ENCODE peak calls at places on chromosomes 4 and X, in four cellular contexts. I is endodermal cell, L is AG09309, M is SW 1271. Q is an unnamed sample.

GRCh38 chr4:25908491-25908901 is 5.5 kb upstream of the SMIM20 start:
- DNase-seq in M (peak), I (no peak), L (peak), Q (peak)

GRCh38 chr4:78137538-78137937 is 80.4 kb downstream of the FRAS1 start:
- DNase-seq in M (no peak), I (no peak), L (no peak), Q (no peak)

GRCh38 chrX:55135171-55135570 is 46.4 kb downstream of the PAGE2 start:
- DNase-seq in M (no peak), I (peak), L (no peak), Q (peak)

GRCh38 chrX:133366735-133367134 is 48.6 kb downstream of the GPC4 start:
- DNase-seq in I (no peak), L (no peak), M (no peak), Q (no peak)

GRCh38 chr4:61489927-61490326 is 289.8 kb downstream of the ADGRL3 start:
- DNase-seq in M (no peak), I (no peak), L (no peak), Q (no peak)

GRCh38 chr4:8095956-8096689 is 62.5 kb downstream of the ABLIM2 start:
- DNase-seq in I (no peak), M (no peak), L (no peak), Q (peak)

GRCh38 chr4:97493815-97494518 is 649.3 kb downstream of the STPG2 start:
- DNase-seq in I (no peak), L (no peak), M (no peak), Q (peak)

GRCh38 chr4:13966241-13967195 is 339.0 kb upstream of the BOD1L1 start:
- DNase-seq in M (no peak), I (peak), L (peak), Q (peak)

GRCh38 chrX:44071847-44072545 is 98.8 kb upstream of the NDP start:
- DNase-seq in M (no peak), I (no peak), L (no peak), Q (peak)

GRCh38 chrX:38312436-38312835 is 14.9 kb downstream of the RPGR start:
- DNase-seq in L (peak), I (no peak), M (peak), Q (peak)

GRCh38 chr4:138049350-138049749 is 192.8 kb downstream of the SLC7A11 start:
- DNase-seq in I (no peak), M (no peak), L (no peak), Q (no peak)

GRCh38 chr4:157221895-157222763 is 1.6 kb downstream of the GRIA2 start:
- DNase-seq in M (no peak), L (no peak), I (peak), Q (no peak)

GRCh38 chrX:138255373-138255772 is 456.1 kb downstream of the FGF13 start:
- DNase-seq in M (no peak), L (no peak), I (no peak), Q (no peak)

GRCh38 chr4:38131371-38132139 is 171.4 kb downstream of the PTTG2 start:
- DNase-seq in M (no peak), L (no peak), I (peak), Q (no peak)

GRCh38 chrX:94053575-94053974 is 379.6 kb downstream of the FAM133A start:
- DNase-seq in L (no peak), I (no peak), M (no peak), Q (peak)

GRCh38 chrX:7294483-7294882 is 146.5 kb upstream of the PUDP start:
- DNase-seq in L (no peak), M (no peak), I (no peak), Q (no peak)

GRCh38 chr4:176791591-176792347 is 953 bp downstream of the VEGFC start:
- DNase-seq in L (no peak), I (peak), M (no peak), Q (peak)

GRCh38 chr4:40183615-40184411 is 13.0 kb upstream of the RHOH start:
- DNase-seq in L (no peak), I (no peak), M (no peak), Q (no peak)

GRCh38 chr4:85928775-85929585 is 430.9 kb downstream of the MAPK10 start:
- DNase-seq in I (no peak), M (no peak), L (peak), Q (peak)

GRCh38 chrX:65985922-65986588 is 53.8 kb downstream of the VSIG4 start:
- DNase-seq in M (peak), L (no peak), I (peak), Q (peak)

GRCh38 chrX:94123062-94123461 is 449.1 kb downstream of the FAM133A start:
- DNase-seq in L (no peak), I (no peak), M (no peak), Q (no peak)

GRCh38 chr4:48109413-48110263 is 24.4 kb downstream of the TXK start:
- DNase-seq in I (peak), L (no peak), M (peak), Q (peak)

GRCh38 chrX:1119275-1119674 is 93.2 kb downstream of the CRLF2 start:
- DNase-seq in L (no peak), I (no peak), M (no peak), Q (no peak)

GRCh38 chr4:38663021-38663800 is 788 bp upstream of the KLF3 start:
- DNase-seq in L (peak), I (peak), M (no peak), Q (no peak)

GRCh38 chr4:139419388-139419914 is 34.5 kb upstream of the RAB33B start:
- DNase-seq in M (no peak), L (peak), I (no peak), Q (no peak)

GRCh38 chr4:72706633-72707032 is 137.6 kb upstream of the ADAMTS3 start:
- DNase-seq in M (no peak), I (no peak), L (no peak), Q (no peak)

GRCh38 chrX:96684339-96685204 is at the start of gene DIAPH2:
- DNase-seq in M (no peak), I (peak), L (peak), Q (peak)

GRCh38 chrX:78321809-78322208 is 5.6 kb downstream of the CYSLTR1 start:
- DNase-seq in I (no peak), M (no peak), L (no peak), Q (no peak)

GRCh38 chrX:20471483-20471882 is 204.8 kb upstream of the RPS6KA3 start:
- DNase-seq in L (no peak), M (no peak), I (no peak), Q (no peak)

GRCh38 chr4:148057425-148058020 is 325.6 kb downstream of the ARHGAP10 start:
- DNase-seq in L (no peak), M (no peak), I (no peak), Q (no peak)

GRCh38 chr4:140094701-140095420 is 59.1 kb downstream of the MAML3 start:
- DNase-seq in I (peak), M (no peak), L (no peak), Q (no peak)

GRCh38 chr4:38664704-38665401 is 854 bp downstream of the KLF3 start:
- DNase-seq in M (peak), L (no peak), I (peak), Q (peak)

GRCh38 chr4:16270654-16271328 is 44.5 kb upstream of the TAPT1 start:
- DNase-seq in I (peak), L (no peak), M (no peak), Q (no peak)

GRCh38 chr4:3375688-3376087 is 66.1 kb upstream of the HGFAC start:
- DNase-seq in I (no peak), L (peak), M (no peak), Q (peak)

GRCh38 chr4:72313121-72313520 is 255.9 kb downstream of the ADAMTS3 start:
- DNase-seq in L (no peak), M (no peak), I (no peak), Q (no peak)

GRCh38 chr4:76960014-76960413 is 10.5 kb downstream of the SEPTIN11 start:
- DNase-seq in I (no peak), L (no peak), M (no peak), Q (peak)

GRCh38 chrX:5733483-5733882 is 495.2 kb downstream of the NLGN4X start:
- DNase-seq in L (no peak), I (no peak), M (no peak), Q (no peak)

GRCh38 chr4:165403667-165404066 is 24.9 kb downstream of the CPE start:
- DNase-seq in I (peak), M (no peak), L (no peak), Q (no peak)

GRCh38 chr4:88963817-88964216 is 93.2 kb downstream of the FAM13A start:
- DNase-seq in L (no peak), M (no peak), I (no peak), Q (no peak)

Q was measured in RCC 7860.